ENCODE peak calls at places on chromosomes 4 and X, in seven cellular contexts. K is OCI-LY7; Q is AML-193; X is epithelial cell of esophagus; R is stimulated activated CD4-positive, alpha-beta T cell treated with anti-CD3 and anti-CD28 coated beads, Interleukin-2, amount 100 ng/mL, for 24 hours; O is stimulated activated CD8-positive, alpha-beta memory T cell treated with anti-CD3 and anti-CD28 coated beads, Interleukin-12 subunit alpha, Interleukin-12 subunit beta, amount 100 ng/mL, for 4 hours; M is choroid plexus epithelial cell. N is an unnamed sample.

GRCh38 chrX:140766024-140766611 is 56.6 kb downstream of the LINC00632 start:
- DNase-seq in K (peak; percentile 40), Q (no peak), X (peak; percentile 48), R (peak; percentile 37), O (no peak), M (peak; percentile 72), N (peak; percentile 13)

GRCh38 chrX:3548743-3549441 is 164.6 kb downstream of the PRKX start:
- DNase-seq in K (peak; percentile 2), Q (no peak), X (peak; percentile 43), R (no peak), O (no peak), M (peak; percentile 84), N (no peak)

GRCh38 chr4:170697845-170698244 is 608.1 kb upstream of the AADAT start:
- DNase-seq in K (no peak), Q (no peak), X (no peak), R (no peak), O (no peak), M (no peak), N (no peak)

GRCh38 chrX:42714981-42715688 is 62.8 kb downstream of the PPP1R2C start:
- DNase-seq in K (no peak), Q (no peak), X (peak; percentile 66), R (peak; percentile 42), O (no peak), M (peak; percentile 12), N (no peak)

GRCh38 chr4:14894392-14895292 is 107.6 kb upstream of the CPEB2 start:
- DNase-seq in K (no peak), Q (no peak), X (no peak), R (no peak), O (no peak), M (no peak), N (no peak)

GRCh38 chrX:47843363-47843762 is 6.7 kb downstream of the ZNF81 start:
- DNase-seq in K (no peak), Q (no peak), X (peak; percentile 2), R (no peak), O (no peak), M (no peak), N (no peak)

GRCh38 chr4:142719854-142720541 is 126.1 kb downstream of the INPP4B start:
- DNase-seq in K (peak; percentile 5), Q (peak; percentile 48), X (peak; percentile 83), R (no peak), O (no peak), M (peak; percentile 49), N (no peak)

GRCh38 chrX:107654778-107655761 is 26.8 kb downstream of the PRPS1 start:
- DNase-seq in K (peak; percentile 67), Q (no peak), X (peak; percentile 97), R (peak; percentile 72), O (peak; percentile 31), M (peak; percentile 76), N (peak; percentile 35)

GRCh38 chr4:21858971-21859370 is 89.6 kb downstream of the KCNIP4 start:
- DNase-seq in K (no peak), Q (no peak), X (no peak), R (no peak), O (no peak), M (peak; percentile 17), N (no peak)

N was measured in stimulated activated naive B cell treated with anti-CD40 and anti-IgM and Interleukin-4, amounts not matched to agents 10 μg/mL and 1 μg/mL and 100 μg/mL, for 72 hours.